ENCODE peak calls at places on chromosomes 3 and 15, in five cellular contexts. Q, Y, C, A and W are unnamed samples.

GRCh38 chr3:126014252-126014651 is 45.3 kb downstream of the ROPN1B start:
- DNase-seq in Q (no peak), Y (no peak), C (no peak), A (no peak), W (no peak)

GRCh38 chr3:28139288-28139687 is 102.1 kb upstream of the CMC1 start:
- DNase-seq in Q (no peak), Y (no peak), C (no peak), A (no peak), W (no peak)

GRCh38 chr15:68420186-68420684 is 11.7 kb downstream of the ITGA11 start:
- DNase-seq in Q (peak), Y (no peak), C (no peak), A (no peak), W (no peak)

GRCh38 chr3:72996121-72996472 is 514 bp upstream of the PPP4R2 start:
- DNase-seq in Q (no peak), Y (peak), C (no peak), A (no peak), W (no peak)

GRCh38 chr3:153166206-153166605 is 4.2 kb downstream of the RAP2B start:
- DNase-seq in Q (no peak), Y (no peak), C (no peak), A (no peak), W (peak)

GRCh38 chr15:76059320-76060097 is at the start of gene TMEM266:
- DNase-seq in Q (no peak), Y (no peak), C (no peak), A (no peak), W (no peak)

GRCh38 chr3:186361612-186362408 is at the start of gene DGKG:
- DNase-seq in Q (peak), Y (peak), C (no peak), A (no peak), W (no peak)

GRCh38 chr3:44439499-44440295 is 37.8 kb downstream of the ZNF445 start:
- DNase-seq in Q (peak), Y (peak), C (no peak), A (no peak), W (peak)

GRCh38 chr3:134056464-134056891 is 26.8 kb upstream of the SLCO2A1 start:
- DNase-seq in Q (peak), Y (no peak), C (no peak), A (no peak), W (no peak)

GRCh38 chr15:101407439-101407838 is 82.1 kb downstream of the PCSK6 start:
- DNase-seq in Q (no peak), Y (no peak), C (no peak), A (no peak), W (no peak)

GRCh38 chr3:18207232-18207631 is 217.9 kb downstream of the SATB1 start:
- DNase-seq in Q (no peak), Y (no peak), C (no peak), A (no peak), W (peak)

GRCh38 chr3:46923559-46924350 is 46.2 kb downstream of the PTH1R start:
- DNase-seq in Q (peak), Y (no peak), C (no peak), A (no peak), W (peak)

GRCh38 chr3:170869645-170870593 is at the start of gene RPL22L1:
- DNase-seq in Q (peak), Y (peak), C (no peak), A (no peak), W (no peak)

GRCh38 chr3:72485649-72486048 is 362.6 kb downstream of the SHQ1 start:
- DNase-seq in Q (no peak), Y (no peak), C (no peak), A (no peak), W (no peak)

GRCh38 chr3:141825216-141826011 is 51.0 kb upstream of the ATP1B3 start:
- DNase-seq in Q (no peak), Y (no peak), C (no peak), A (no peak), W (no peak)

GRCh38 chr3:96863129-96863740 is 48.8 kb downstream of the EPHA6 start:
- DNase-seq in Q (no peak), Y (no peak), C (no peak), A (peak), W (peak)

GRCh38 chr3:30604091-30604490 is 2.3 kb upstream of the TGFBR2 start:
- DNase-seq in Q (no peak), Y (no peak), C (no peak), A (no peak), W (peak)

GRCh38 chr3:23740517-23741402 is 65.0 kb upstream of the UBE2E1 start:
- DNase-seq in Q (no peak), Y (no peak), C (no peak), A (no peak), W (peak)

GRCh38 chr3:4162132-4162531 is 141.0 kb upstream of the SETMAR start:
- DNase-seq in Q (no peak), Y (no peak), C (no peak), A (no peak), W (no peak)

GRCh38 chr3:16470590-16470989 is 42.9 kb downstream of the RFTN1 start:
- DNase-seq in Q (no peak), Y (no peak), C (no peak), A (no peak), W (no peak)

GRCh38 chr3:37386627-37387230 is 212.3 kb upstream of the LRRFIP2 start:
- DNase-seq in Q (no peak), Y (no peak), C (no peak), A (no peak), W (no peak)